ENCODE peak calls at places on chromosomes 16 and 17, in seven cellular contexts. P is head of caudate nucleus, Y is GM23248, M is nucleus accumbens, F is T-cell, V is cardiac muscle cell, D is EL. E is an unnamed sample.

GRCh38 chr16:65702707-65703402 is 581.0 kb upstream of the CDH11 start:
- DNase-seq in D (no peak), Y (no peak), F (no peak), M (no peak), V (peak; percentile 6), P (no peak), E (no peak)

GRCh38 chr16:1152651-1153259 is at the start of gene CACNA1H:
- DNase-seq in D (no peak), Y (peak; percentile 30), M (no peak), V (peak; percentile 73), F (peak; percentile 49), P (no peak), E (peak; percentile 53)

GRCh38 chr17:78341559-78342437 is 18.1 kb downstream of the SOCS3 start:
- DNase-seq in Y (peak; percentile 93), M (no peak), F (no peak), D (peak; percentile 83), P (peak; percentile 79), V (peak; percentile 78), E (peak; percentile 44)

GRCh38 chr17:50693041-50693682 is 14.6 kb downstream of the ANKRD40 start:
- DNase-seq in D (peak; percentile 35), P (no peak), V (no peak), F (no peak), M (no peak), Y (peak; percentile 65), E (no peak)

GRCh38 chr16:15494231-15494630 is 59.8 kb downstream of the BMERB1 start:
- DNase-seq in V (no peak), M (no peak), D (peak; percentile 49), F (no peak), Y (peak; percentile 77), P (no peak), E (no peak)

GRCh38 chr17:2222901-2223616 is 80.5 kb downstream of the SMG6 start:
- DNase-seq in D (peak; percentile 73), V (peak; percentile 44), P (no peak), M (no peak), F (peak; percentile 61), Y (peak; percentile 73), E (no peak)

GRCh38 chr16:68421076-68421475 is 27.2 kb downstream of the SMPD3 start:
- DNase-seq in P (peak; percentile 11), D (no peak), F (no peak), V (no peak), M (no peak), Y (no peak), E (no peak)

GRCh38 chr17:286571-286970 is 66.0 kb downstream of the RPH3AL start:
- DNase-seq in P (no peak), V (no peak), D (no peak), F (no peak), M (no peak), Y (no peak), E (no peak)

GRCh38 chr17:29368926-29369325 is 21.2 kb upstream of the TAOK1 start:
- DNase-seq in D (no peak), M (no peak), F (no peak), P (no peak), V (peak; percentile 73), Y (no peak), E (peak; percentile 40)

GRCh38 chr16:69204106-69204655 is 17.2 kb downstream of the SNTB2 start:
- DNase-seq in F (no peak), D (no peak), M (no peak), P (no peak), V (no peak), Y (no peak), E (no peak)

GRCh38 chr16:24971718-24972117 is 43.5 kb downstream of the ARHGAP17 start:
- DNase-seq in F (no peak), V (peak; percentile 80), Y (no peak), M (no peak), D (no peak), P (no peak), E (no peak)

GRCh38 chr16:89598199-89598598 is 15.2 kb upstream of the DPEP1 start:
- DNase-seq in V (peak; percentile 37), P (no peak), M (no peak), Y (peak; percentile 79), F (no peak), D (peak; percentile 46), E (no peak)

GRCh38 chr16:88389621-88390160 is 6.9 kb downstream of the ZNF469 start:
- DNase-seq in V (no peak), F (no peak), D (no peak), M (no peak), P (no peak), Y (no peak), E (no peak)

GRCh38 chr17:34998205-34998604 is 17.9 kb downstream of the LIG3 start:
- DNase-seq in P (peak; percentile 82), F (peak; percentile 77), V (peak; percentile 64), Y (peak; percentile 84), M (peak; percentile 23), D (peak; percentile 68), E (peak; percentile 52)

GRCh38 chr16:81630632-81631026 is 148.5 kb upstream of the PLCG2 start:
- DNase-seq in Y (no peak), V (peak; percentile 47), F (no peak), M (no peak), D (no peak), P (no peak), E (no peak)

E was measured in neural crest cell.